ENCODE peak calls at places on chromosomes 13 and 19, in four cellular contexts. One of them, this sample, is unnamed.

GRCh38 chr19:48393196-48393558 is 291 bp upstream of the GRIN2D start:
- DNase-seq in A549: no peak
- DNase-seq in Right ventricle myocardium superior: no peak
- DNase-seq in effector CD4-positive, alpha-beta T cell: no peak
- DNase-seq in this sample: no peak

GRCh38 chr19:4088975-4089374 is 22.3 kb upstream of the ZBTB7A start:
- DNase-seq in A549: no peak
- DNase-seq in effector CD4-positive, alpha-beta T cell: peak
- DNase-seq in Right ventricle myocardium superior: no peak
- DNase-seq in this sample: no peak

GRCh38 chr13:48578516-48579166 is 45.8 kb upstream of the RCBTB2 start:
- DNase-seq in Right ventricle myocardium superior: no peak
- DNase-seq in A549: no peak
- DNase-seq in effector CD4-positive, alpha-beta T cell: no peak
- DNase-seq in this sample: no peak

GRCh38 chr13:98328511-98328910 is 151.4 kb upstream of the RNF113B start:
- DNase-seq in A549: no peak
- DNase-seq in effector CD4-positive, alpha-beta T cell: no peak
- DNase-seq in Right ventricle myocardium superior: no peak
- DNase-seq in this sample: no peak

GRCh38 chr13:110305949-110306339 is 1.0 kb downstream of the COL4A1 start:
- DNase-seq in Right ventricle myocardium superior: no peak
- DNase-seq in effector CD4-positive, alpha-beta T cell: no peak
- DNase-seq in A549: no peak
- DNase-seq in this sample: peak

GRCh38 chr19:46297700-46298476 is 1.0 kb downstream of the HIF3A start:
- DNase-seq in effector CD4-positive, alpha-beta T cell: no peak
- DNase-seq in A549: no peak
- DNase-seq in Right ventricle myocardium superior: peak
- DNase-seq in this sample: peak

GRCh38 chr13:114161644-114162532 is 17.2 kb upstream of the CFAP97D2 start:
- DNase-seq in effector CD4-positive, alpha-beta T cell: no peak
- DNase-seq in A549: no peak
- DNase-seq in Right ventricle myocardium superior: peak
- DNase-seq in this sample: no peak

GRCh38 chr13:99651016-99651415 is 149.7 kb downstream of the TM9SF2 start:
- DNase-seq in Right ventricle myocardium superior: no peak
- DNase-seq in effector CD4-positive, alpha-beta T cell: no peak
- DNase-seq in A549: no peak
- DNase-seq in this sample: no peak

GRCh38 chr13:30396434-30397075 is 25.7 kb upstream of the UBE2L5 start:
- DNase-seq in effector CD4-positive, alpha-beta T cell: no peak
- DNase-seq in Right ventricle myocardium superior: no peak
- DNase-seq in A549: no peak
- DNase-seq in this sample: no peak

GRCh38 chr13:107678075-107678689 is 537.2 kb downstream of the LIG4 start:
- DNase-seq in A549: no peak
- DNase-seq in effector CD4-positive, alpha-beta T cell: no peak
- DNase-seq in Right ventricle myocardium superior: no peak
- DNase-seq in this sample: no peak

GRCh38 chr13:100069278-100069677 is 19.6 kb upstream of the PCCA start:
- DNase-seq in Right ventricle myocardium superior: no peak
- DNase-seq in effector CD4-positive, alpha-beta T cell: no peak
- DNase-seq in A549: no peak
- DNase-seq in this sample: no peak

GRCh38 chr19:50669319-50670101 is 20.3 kb downstream of the C19orf81 start:
- DNase-seq in A549: peak
- DNase-seq in effector CD4-positive, alpha-beta T cell: no peak
- DNase-seq in Right ventricle myocardium superior: no peak
- DNase-seq in this sample: no peak

GRCh38 chr13:43363156-43363918 is 340.0 kb downstream of the DNAJC15 start:
- DNase-seq in effector CD4-positive, alpha-beta T cell: no peak
- DNase-seq in A549: no peak
- DNase-seq in Right ventricle myocardium superior: no peak
- DNase-seq in this sample: no peak

GRCh38 chr19:2636897-2637683 is 65.4 kb downstream of the GNG7 start:
- DNase-seq in effector CD4-positive, alpha-beta T cell: peak
- DNase-seq in A549: peak
- DNase-seq in Right ventricle myocardium superior: peak
- DNase-seq in this sample: peak

This sample was measured in posterior vena cava.